ENCODE peak calls at places on chromosomes 3 and 15, in six cellular contexts. X, Z, K, D, L and Q are unnamed samples. For H3K36me3, the result is how much of the 10 kb centered on the place peaks cover.

GRCh38 chr3:50630916-50631315 is 14.0 kb downstream of the MAPKAPK3 start:
- DNase-seq in X (no peak), Z (no peak), K (no peak), D (no peak), L (no peak), Q (no peak)

GRCh38 chr3:111761309-111761795 is 97.7 kb upstream of the PHLDB2 start:
- DNase-seq in X (no peak), Z (no peak), K (peak), D (no peak), L (no peak), Q (peak)

GRCh38 chr3:186477033-186477432 is 67.1 kb downstream of the CRYGS start:
- DNase-seq in X (no peak), Z (no peak), K (no peak), D (no peak), L (no peak), Q (no peak)

GRCh38 chr3:170714562-170715535 is 129.0 kb upstream of the SLC7A14 start:
- DNase-seq in X (no peak), Z (no peak), K (peak), D (no peak), L (no peak), Q (no peak)

GRCh38 chr3:52856666-52857065 is 21.8 kb upstream of the MUSTN1 start:
- DNase-seq in X (no peak), Z (no peak), K (no peak), D (no peak), L (no peak), Q (no peak)

GRCh38 chr3:185720326-185720725 is 104.5 kb downstream of the IGF2BP2 start:
- DNase-seq in X (no peak), Z (no peak), K (no peak), D (no peak), L (no peak), Q (no peak)

GRCh38 chr3:158330820-158331219 is 220.9 kb downstream of the RSRC1 start:
- DNase-seq in X (no peak), Z (no peak), K (peak), D (no peak), L (no peak), Q (no peak)

GRCh38 chr3:15040844-15041243 is 24.3 kb downstream of the MRPS25 start:
- DNase-seq in X (no peak), Z (no peak), K (no peak), D (no peak), L (no peak), Q (no peak)

GRCh38 chr3:105349988-105350387 is 16.7 kb upstream of the ALCAM start:
- DNase-seq in X (no peak), Z (no peak), K (no peak), D (no peak), L (no peak), Q (no peak)

GRCh38 chr15:67033521-67033920 is 31.9 kb upstream of the SMAD3 start:
- DNase-seq in X (peak), Z (no peak), K (no peak), D (no peak), L (peak), Q (no peak)

GRCh38 chr3:158127250-158128219 is 17.6 kb downstream of the RSRC1 start:
- DNase-seq in X (no peak), Z (no peak), K (peak), D (no peak), L (no peak), Q (no peak)

GRCh38 chr3:19146685-19147650 is 1.3 kb upstream of the KCNH8 start:
- DNase-seq in X (peak), Z (peak), K (peak), D (peak), L (peak), Q (peak)

GRCh38 chr3:112321867-112322652 is 10.9 kb upstream of the CD200 start:
- DNase-seq in X (no peak), Z (no peak), K (no peak), D (no peak), L (no peak), Q (no peak)

GRCh38 chr3:86996261-86996955 is 5.5 kb upstream of the VGLL3 start:
- DNase-seq in X (no peak), Z (no peak), K (peak), D (no peak), L (no peak), Q (no peak)

GRCh38 chr15:90414408-90415028 is 26.5 kb downstream of the IQGAP1 start:
- DNase-seq in X (no peak), Z (no peak), K (peak), D (no peak), L (no peak), Q (no peak)

GRCh38 chr15:79370716-79371115 is 59.8 kb downstream of the TMED3 start:
- DNase-seq in X (no peak), Z (no peak), K (peak), D (no peak), L (no peak), Q (no peak)

GRCh38 chr3:119913021-119913420 is 131.1 kb downstream of the NR1I2 start:
- DNase-seq in X (no peak), Z (no peak), K (peak), D (no peak), L (no peak), Q (no peak)

GRCh38 chr3:173617490-173617889 is 219.9 kb downstream of the NLGN1 start:
- DNase-seq in X (peak), Z (peak), K (no peak), D (no peak), L (no peak), Q (no peak)

GRCh38 chr3:102290241-102290640 is 144.6 kb upstream of the ZPLD1 start:
- DNase-seq in X (no peak), Z (no peak), K (no peak), D (no peak), L (no peak), Q (no peak)

GRCh38 chr15:65730560-65731172 is 61.4 kb downstream of the DENND4A start:
- DNase-seq in X (no peak), Z (no peak), K (peak), D (no peak), L (no peak), Q (no peak)

GRCh38 chr15:52054381-52054780 is 35.4 kb downstream of the MAPK6 start:
- DNase-seq in X (no peak), Z (no peak), K (peak), D (no peak), L (no peak), Q (no peak)

GRCh38 chr15:74506515-74506840 is 34.5 kb upstream of the ARID3B start:
- DNase-seq in X (no peak), Z (no peak), K (no peak), D (no peak), L (no peak), Q (no peak)

GRCh38 chr3:128720891-128721290 is 5.1 kb upstream of the RAB7A start:
- DNase-seq in X (no peak), Z (no peak), K (no peak), D (no peak), L (no peak), Q (no peak)

GRCh38 chr3:39718674-39719595 is 90.5 kb upstream of the MYRIP start:
- DNase-seq in X (no peak), Z (no peak), K (peak), D (no peak), L (no peak), Q (no peak)

GRCh38 chr3:31920310-31920709 is 60.8 kb downstream of the OSBPL10 start:
- DNase-seq in X (no peak), Z (no peak), K (no peak), D (no peak), L (no peak), Q (no peak)

GRCh38 chr3:24829011-24829581 is 334.4 kb upstream of the THRB start:
- DNase-seq in X (no peak), Z (peak), K (no peak), D (no peak), L (peak), Q (no peak)
- TF ChIP-seq CTCF in X (no peak), Z (peak), K (no peak), D (no peak), L (no peak), Q (no peak)

DNA sequence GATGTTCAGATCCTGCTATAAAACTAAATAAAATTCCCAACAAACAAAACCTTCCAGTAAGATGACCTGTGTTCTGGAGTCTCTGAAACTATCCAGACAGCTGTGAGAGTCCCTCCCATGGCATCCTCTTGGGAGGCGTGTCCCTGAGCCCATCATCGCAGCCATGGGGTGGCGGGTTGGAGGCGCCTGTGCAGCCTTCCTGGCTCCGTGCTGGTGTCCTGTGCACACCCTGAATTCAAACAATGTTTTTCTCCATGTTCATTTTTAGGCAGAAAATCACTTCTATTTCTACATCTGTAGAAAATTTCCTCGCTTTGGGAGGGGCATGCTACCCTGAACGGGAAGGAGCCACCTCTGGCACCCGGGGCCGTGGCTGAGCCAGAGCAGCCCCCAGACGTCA is 19.4 kb upstream of the OCA2 start:
- DNase-seq in X (no peak), Z (no peak), K (no peak), D (no peak), L (no peak), Q (peak)
- H3K36me3 ChIP-seq in X (under half), Z (half or more), K (under half), D (half or more), L (half or more), Q (half or more)

GRCh38 chr15:29032229-29032625 is 146.5 kb downstream of the APBA2 start:
- DNase-seq in X (no peak), Z (no peak), K (no peak), D (no peak), L (no peak), Q (no peak)

GRCh38 chr15:29035571-29036285 is 150.0 kb downstream of the APBA2 start:
- DNase-seq in X (no peak), Z (no peak), K (no peak), D (no peak), L (no peak), Q (no peak)

GRCh38 chr15:29034593-29035364 is 149.0 kb downstream of the APBA2 start:
- DNase-seq in X (no peak), Z (no peak), K (no peak), D (no peak), L (no peak), Q (no peak)

GRCh38 chr15:29032776-29033175 is 147.0 kb downstream of the APBA2 start:
- DNase-seq in X (no peak), Z (no peak), K (no peak), D (no peak), L (no peak), Q (no peak)

GRCh38 chr15:29034151-29034550 is 148.4 kb downstream of the APBA2 start:
- DNase-seq in X (no peak), Z (no peak), K (peak), D (no peak), L (no peak), Q (no peak)
- TF ChIP-seq CTCF in X (no peak), Z (no peak), K (no peak), D (no peak), L (no peak), Q (no peak)

GRCh38 chr15:39586387-39587171 is 5.7 kb downstream of the THBS1 start:
- DNase-seq in X (no peak), Z (no peak), K (peak), D (no peak), L (no peak), Q (no peak)
- H3K36me3 ChIP-seq in X (half or more), Z (half or more), K (half or more), D (half or more), L (half or more), Q (half or more)

GRCh38 chr3:136734382-136735070 is 17.7 kb downstream of the STAG1 start:
- DNase-seq in X (no peak), Z (no peak), K (no peak), D (no peak), L (no peak), Q (no peak)
- TF ChIP-seq CTCF in X (no peak), Z (no peak), K (no peak), D (no peak), L (no peak), Q (peak)

GRCh38 chr3:10281951-10282350 is 10.8 kb downstream of the GHRL start:
- DNase-seq in X (no peak), Z (no peak), K (peak), D (no peak), L (no peak), Q (no peak)

GRCh38 chr3:10279384-10280176 is 13.2 kb downstream of the GHRL start:
- DNase-seq in X (no peak), Z (no peak), K (no peak), D (no peak), L (peak), Q (no peak)

GRCh38 chr3:10280571-10280970 is 12.2 kb downstream of the GHRL start:
- DNase-seq in X (no peak), Z (no peak), K (no peak), D (no peak), L (peak), Q (no peak)

GRCh38 chr3:10278501-10278900 is 14.2 kb downstream of the GHRL start:
- DNase-seq in X (no peak), Z (no peak), K (no peak), D (no peak), L (no peak), Q (no peak)

GRCh38 chr3:10280177-10280529 is 12.6 kb downstream of the GHRL start:
- DNase-seq in X (no peak), Z (no peak), K (no peak), D (no peak), L (peak), Q (no peak)
- H3K36me3 ChIP-seq in X (under half), Z (half or more), K (under half), D (half or more), L (half or more), Q (half or more)

DNA sequence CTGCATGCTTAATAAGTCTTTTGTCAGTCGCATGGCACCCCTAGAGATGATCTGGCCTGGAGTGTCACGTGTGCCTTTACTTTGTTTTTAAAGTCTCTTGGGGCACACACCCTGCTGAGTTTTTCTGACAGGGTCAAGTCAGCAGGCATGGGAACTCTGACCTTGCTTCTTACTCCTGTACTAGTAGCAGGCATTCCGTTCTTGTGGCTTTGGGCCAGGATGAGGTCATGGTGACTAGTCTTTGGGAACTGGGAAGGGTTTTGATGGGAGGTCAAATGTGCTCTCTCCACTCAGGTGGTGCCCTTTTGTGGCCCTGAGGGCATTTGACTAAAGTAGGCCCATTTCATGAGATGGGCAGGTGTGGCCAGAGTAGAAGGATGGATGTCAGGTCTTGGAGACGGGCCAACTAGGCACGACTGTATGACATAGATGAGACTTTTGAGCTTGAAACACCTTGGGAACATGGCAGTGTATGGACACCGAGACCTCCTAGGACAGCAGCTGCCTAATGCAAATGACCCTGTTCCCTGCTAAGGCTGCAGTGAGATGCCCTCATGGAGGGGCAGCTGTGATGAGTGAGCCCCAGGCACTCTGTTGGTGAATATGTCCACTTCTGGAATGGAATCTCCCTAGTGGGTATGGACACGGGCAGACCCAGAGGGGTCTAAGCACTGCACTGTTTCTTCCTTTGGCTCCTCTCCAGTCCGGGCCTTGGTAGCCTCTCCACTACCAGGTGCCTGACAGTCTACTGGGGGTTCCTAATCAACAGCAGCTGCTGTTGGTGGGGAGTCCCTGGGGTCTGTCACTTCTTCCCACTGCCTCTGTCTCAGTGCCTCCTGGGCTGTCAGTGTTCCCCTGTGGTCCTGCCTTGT is 16.4 kb downstream of the SRPRB start:
- DNase-seq in X (peak), Z (peak), K (peak), D (no peak), L (no peak), Q (peak)
- TF ChIP-seq CTCF in X (no peak), Z (peak), K (peak), D (peak), L (no peak), Q (peak)

DNA sequence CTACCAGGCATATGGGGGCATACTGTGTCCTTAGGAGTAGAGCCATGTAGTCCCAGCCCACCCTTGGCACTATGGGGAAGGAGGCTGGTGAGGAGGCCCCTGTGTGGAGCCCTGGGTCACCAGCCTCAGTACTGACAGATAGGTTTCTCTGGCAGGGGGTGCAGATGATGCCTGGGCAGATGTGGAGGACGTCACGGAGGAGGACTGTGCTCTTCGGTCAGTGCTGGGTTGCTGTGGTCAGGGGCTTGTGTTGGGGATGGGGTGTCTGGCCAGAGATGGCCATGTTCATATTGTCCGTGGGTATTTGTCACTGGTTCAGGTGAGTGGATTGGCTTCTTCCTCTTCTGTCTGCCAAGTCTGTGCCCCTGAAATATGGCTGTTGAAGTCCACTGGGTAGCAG is 20.0 kb downstream of the MTMR14 start:
- DNase-seq in X (no peak), Z (no peak), K (no peak), D (no peak), L (peak), Q (no peak)
- H3K36me3 ChIP-seq in X (half or more), Z (half or more), K (half or more), D (half or more), L (half or more), Q (half or more)

DNA sequence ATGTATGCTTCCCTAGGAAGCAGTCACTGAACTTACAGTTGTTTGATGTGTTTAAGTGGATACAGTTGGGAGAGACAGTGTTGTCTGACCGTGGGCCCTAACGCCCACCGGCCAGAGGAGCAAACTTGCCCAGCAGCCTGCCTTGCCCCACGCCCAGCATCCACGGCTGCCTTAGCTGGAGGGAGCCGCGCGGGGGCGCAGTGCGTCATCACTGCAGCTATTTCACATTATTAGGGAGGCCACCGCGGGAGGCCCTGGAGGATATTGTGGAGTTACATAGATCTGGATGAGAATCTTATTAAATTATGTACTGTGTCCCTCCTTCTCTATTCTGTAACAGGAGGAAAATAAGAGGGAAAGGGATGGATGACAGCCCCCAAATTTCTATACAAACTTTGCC is 267.2 kb downstream of the GABRG3 start:
- DNase-seq in X (no peak), Z (no peak), K (no peak), D (no peak), L (no peak), Q (no peak)
- TF ChIP-seq CTCF in X (no peak), Z (no peak), K (no peak), D (no peak), L (no peak), Q (no peak)